ENCODE peak calls at places on chromosomes 16 and 17, in ten cellular contexts. B is transverse colon, K is SK-N-SH, M is endothelial cell of umbilical vein, P is GM23338, H is suprapubic skin, J is spleen, Z is upper lobe of left lung, D is HL-60, T is stomach. X is an unnamed sample.

GRCh38 chr17:44905006-44906000 is 6.1 kb upstream of the EFTUD2 start:
- DNase-seq in B (peak; percentile 71), K (peak; percentile 20), M (peak; percentile 37), P (no peak), H (no peak), J (no peak), Z (no peak), D (no peak), T (no peak), X (no peak)

GRCh38 chr16:85524630-85525463 is 88.3 kb upstream of the GSE1 start:
- DNase-seq in B (no peak), K (peak; percentile 71), M (no peak), P (no peak), H (peak; percentile 81), J (peak; percentile 91), Z (peak; percentile 91), D (peak; percentile 87), T (peak; percentile 53), X (peak; percentile 81)

GRCh38 chr16:75624921-75625334 is 1.8 kb upstream of the ADAT1 start:
- DNase-seq in B (no peak), K (no peak), M (no peak), P (no peak), H (no peak), J (no peak), Z (no peak), D (no peak), T (no peak), X (no peak)

GRCh38 chr17:73155410-73156165 is 9.2 kb upstream of the SSTR2 start:
- DNase-seq in B (no peak), K (peak; percentile 83), M (no peak), P (peak; percentile 34), H (no peak), J (no peak), Z (no peak), D (no peak), T (no peak), X (no peak)

GRCh38 chr16:2770057-2770780 is 6.9 kb downstream of the ELOB start:
- DNase-seq in B (no peak), K (no peak), M (no peak), P (no peak), H (no peak), J (peak; percentile 69), Z (no peak), D (peak; percentile 40), T (no peak), X (no peak)

GRCh38 chr16:31505483-31505882 is 2.7 kb downstream of the RUSF1 start:
- DNase-seq in B (no peak), K (no peak), M (no peak), P (no peak), H (no peak), J (no peak), Z (no peak), D (peak; percentile 32), T (no peak), X (no peak)

GRCh38 chr16:15897834-15898254 is 9.4 kb upstream of the CEP20 start:
- DNase-seq in B (no peak), K (no peak), M (no peak), P (no peak), H (no peak), J (no peak), Z (peak; percentile 30), D (peak; percentile 6), T (no peak), X (no peak)

GRCh38 chr17:39899215-39899614 is 19.2 kb downstream of the GSDMB start:
- DNase-seq in B (no peak), K (no peak), M (no peak), P (no peak), H (no peak), J (no peak), Z (no peak), D (no peak), T (no peak), X (no peak)

GRCh38 chr16:85810742-85811115 is 11.2 kb downstream of the COX4I1 start:
- DNase-seq in B (no peak), K (no peak), M (no peak), P (no peak), H (no peak), J (no peak), Z (no peak), D (no peak), T (no peak), X (no peak)

GRCh38 chr17:4665027-4665426 is 23.5 kb upstream of the ALOX15 start:
- DNase-seq in B (peak; percentile 20), K (no peak), M (no peak), P (no peak), H (no peak), J (no peak), Z (no peak), D (no peak), T (no peak), X (no peak)

GRCh38 chr17:67244621-67245072 is 349 bp downstream of the HELZ start:
- DNase-seq in B (peak; percentile 19), K (peak; percentile 83), M (no peak), P (peak; percentile 56), H (no peak), J (peak; percentile 88), Z (no peak), D (no peak), T (no peak), X (no peak)

GRCh38 chr16:68826652-68827051 is 16.7 kb upstream of the TANGO6 start:
- DNase-seq in B (no peak), K (no peak), M (no peak), P (no peak), H (no peak), J (no peak), Z (no peak), D (no peak), T (no peak), X (no peak)

GRCh38 chr17:3994221-3994576 is 30.0 kb upstream of the ATP2A3 start:
- DNase-seq in B (no peak), K (no peak), M (no peak), P (no peak), H (no peak), J (no peak), Z (no peak), D (no peak), T (no peak), X (no peak)

GRCh38 chr16:82063456-82064082 is 28.5 kb downstream of the HSD17B2 start:
- DNase-seq in B (no peak), K (no peak), M (no peak), P (no peak), H (no peak), J (no peak), Z (no peak), D (no peak), T (no peak), X (no peak)

GRCh38 chr16:55380485-55380884 is 56.5 kb downstream of the IRX6 start:
- DNase-seq in B (no peak), K (no peak), M (no peak), P (no peak), H (no peak), J (no peak), Z (no peak), D (no peak), T (no peak), X (no peak)

GRCh38 chr17:4074831-4075495 is 67.9 kb downstream of the ZZEF1 start:
- DNase-seq in B (no peak), K (peak; percentile 61), M (peak; percentile 43), P (peak; percentile 73), H (no peak), J (no peak), Z (no peak), D (peak; percentile 20), T (no peak), X (no peak)

GRCh38 chr16:68646948-68647659 is 2.0 kb downstream of the CDH3 start:
- DNase-seq in B (no peak), K (no peak), M (no peak), P (no peak), H (no peak), J (no peak), Z (no peak), D (no peak), T (no peak), X (no peak)

DNA sequence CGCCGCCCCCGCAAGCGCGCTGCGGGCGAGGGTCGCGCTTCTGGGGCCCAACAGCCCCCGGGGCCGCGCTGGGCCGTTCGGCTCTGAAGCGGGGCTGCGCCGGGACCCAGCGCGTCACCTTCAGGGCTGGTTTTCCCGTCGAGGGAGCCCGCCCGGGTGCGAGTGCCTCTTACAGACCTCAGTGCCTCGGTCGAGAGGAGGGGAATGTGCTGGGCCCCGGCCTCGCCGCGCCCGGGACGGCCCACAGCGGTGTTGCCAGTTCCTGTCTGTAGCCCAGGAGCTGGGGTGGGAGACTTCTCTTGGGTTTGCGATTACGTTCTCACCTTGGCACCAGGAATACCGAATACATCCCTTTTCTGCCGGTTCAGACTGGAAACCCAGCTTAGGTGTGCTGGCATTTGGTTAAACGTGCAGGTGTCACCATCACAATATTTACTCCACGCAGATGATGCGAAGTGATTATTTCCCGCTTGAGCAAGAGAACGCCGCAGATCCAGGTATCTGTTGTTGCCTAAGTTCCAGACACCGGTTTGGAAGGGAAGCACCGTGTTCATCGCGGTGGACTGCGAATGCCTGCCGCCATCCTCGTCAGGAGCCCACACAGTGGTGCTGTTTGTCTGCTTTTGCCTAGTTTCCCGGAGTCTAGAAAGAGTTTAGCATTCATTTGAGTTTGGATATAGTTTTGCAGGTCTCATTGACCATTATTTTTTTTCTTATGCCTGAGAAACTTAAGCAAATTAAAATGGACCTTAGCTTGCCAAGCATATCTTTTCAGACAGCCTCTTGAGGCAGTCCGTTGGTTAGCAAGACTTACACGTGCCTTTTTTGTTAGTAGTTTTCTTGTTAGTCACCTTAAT is 915 bp downstream of the MAP1LC3B start:
- DNase-seq in B (peak; percentile 64), K (peak; percentile 69), M (peak; percentile 63), P (peak; percentile 71), H (no peak), J (peak; percentile 94), Z (peak; percentile 60), D (no peak), T (peak; percentile 53), X (peak; percentile 82)
- TF ChIP-seq CTCF in B (peak; percentile 4), K (peak; percentile 47), M (no peak), P (peak; percentile 23), H (no peak), J (peak; percentile 17), Z (peak; percentile 29), D (no peak), T (no peak), X (no peak)

GRCh38 chr17:64016248-64016784 is 4.1 kb downstream of the ICAM2 start:
- DNase-seq in B (no peak), K (peak; percentile 23), M (peak; percentile 80), P (no peak), H (peak; percentile 5), J (no peak), Z (no peak), D (no peak), T (no peak), X (no peak)
- TF ChIP-seq POLR2AphosphoS5 in B (no peak), K (no peak), M (peak; percentile 86), P (no peak), H (no peak), J (peak; percentile 83), Z (peak; percentile 39), D (no peak), T (no peak), X (no peak)

GRCh38 chr16:66438536-66438935 is 11.4 kb downstream of the BEAN1 start:
- DNase-seq in B (no peak), K (no peak), M (no peak), P (no peak), H (no peak), J (no peak), Z (no peak), D (no peak), T (no peak), X (no peak)
- H3K27ac ChIP-seq in B (no peak overlapping the region), K (no peak overlapping the region), M (no peak overlapping the region), P (no peak overlapping the region), H (no peak overlapping the region), J (no peak overlapping the region), Z (no peak overlapping the region), D (no peak overlapping the region), T (no peak overlapping the region), X (no peak overlapping the region)

GRCh38 chr17:43324205-43324893 is 74.4 kb upstream of the ARL4D start:
- DNase-seq in B (no peak), K (no peak), M (peak; percentile 9), P (peak; percentile 63), H (no peak), J (peak; percentile 76), Z (no peak), D (no peak), T (no peak), X (no peak)
- TF ChIP-seq CTCF in B (no peak), K (no peak), M (no peak), P (peak; percentile 41), H (no peak), J (peak; percentile 20), Z (no peak), D (no peak), T (no peak), X (peak; percentile 41)